ENCODE peak calls at places on chromosomes 2 and 18, in nine cellular contexts. T is A549, I is cardiac fibroblast, S is Panc1, B is MCF 10A, R is ascending aorta, L is astrocyte of the spinal cord, Q is PC-9, G is fibroblast of the aortic adventitia. U is an unnamed sample.

GRCh38 chr18:24027156-24027555 is 12.6 kb downstream of the TTC39C start:
- DNase-seq in R (peak; percentile 70), L (peak; percentile 78), I (peak; percentile 95), T (no peak), B (peak; percentile 95), S (no peak), G (peak; percentile 98), Q (peak; percentile 81), U (peak; percentile 74)

GRCh38 chr2:105180491-105180972 is 61.0 kb upstream of the GPR45 start:
- DNase-seq in R (no peak), I (no peak), T (no peak), G (no peak), Q (no peak), B (no peak), L (no peak), S (no peak), U (no peak)

GRCh38 chr2:237511421-237511820 is 24.4 kb downstream of the MLPH start:
- DNase-seq in T (no peak), Q (no peak), B (no peak), I (no peak), S (no peak), L (peak; percentile 36), G (peak; percentile 62), R (no peak), U (no peak)

GRCh38 chr2:3533836-3534235 is 14.5 kb upstream of the ADI1 start:
- DNase-seq in L (no peak), I (no peak), T (no peak), G (no peak), S (no peak), Q (no peak), B (no peak), R (no peak), U (no peak)

GRCh38 chr18:1663879-1664705 is 759.4 kb downstream of the ADCYAP1 start:
- DNase-seq in R (peak; percentile 65), Q (no peak), T (peak; percentile 0), G (peak; percentile 49), B (peak; percentile 70), S (peak; percentile 7), L (peak; percentile 15), I (peak; percentile 36), U (no peak)

GRCh38 chr2:1051075-1051474 is 100.4 kb downstream of the SNTG2 start:
- DNase-seq in R (no peak), B (no peak), I (peak; percentile 12), L (peak; percentile 8), T (no peak), Q (no peak), G (peak; percentile 3), S (no peak), U (no peak)

GRCh38 chr2:12202702-12203101 is 456.3 kb downstream of the LPIN1 start:
- DNase-seq in L (peak; percentile 31), T (no peak), R (no peak), G (peak; percentile 14), Q (no peak), B (no peak), S (no peak), I (peak; percentile 81), U (peak; percentile 12)

GRCh38 chr2:5560981-5561380 is 131.2 kb upstream of the SOX11 start:
- DNase-seq in Q (no peak), S (no peak), G (no peak), T (no peak), I (peak; percentile 5), B (peak; percentile 78), R (no peak), L (peak; percentile 93), U (no peak)

GRCh38 chr2:213216461-213216860 is 65.0 kb upstream of the IKZF2 start:
- DNase-seq in T (no peak), L (peak; percentile 94), R (no peak), S (no peak), Q (peak; percentile 84), B (peak; percentile 62), G (peak; percentile 73), I (peak; percentile 86), U (peak; percentile 46)

GRCh38 chr2:217837001-217837491 is 165.7 kb downstream of the TNS1 start:
- DNase-seq in R (peak; percentile 91), I (peak; percentile 92), L (peak; percentile 20), G (peak; percentile 92), B (peak; percentile 23), Q (no peak), T (no peak), S (no peak), U (peak; percentile 30)

GRCh38 chr2:110157153-110157793 is 41.7 kb upstream of the MALL start:
- DNase-seq in G (peak; percentile 89), L (peak; percentile 81), T (peak; percentile 42), I (peak; percentile 86), S (peak; percentile 66), Q (peak; percentile 58), B (peak; percentile 80), R (no peak), U (peak; percentile 66)

GRCh38 chr2:215358312-215358845 is 46.5 kb downstream of the ATIC start:
- DNase-seq in G (peak; percentile 56), S (no peak), T (no peak), L (peak; percentile 54), Q (no peak), B (no peak), R (no peak), I (peak; percentile 54), U (no peak)

GRCh38 chr2:42838133-42838532 is 45.8 kb upstream of the HAAO start:
- DNase-seq in T (no peak), L (no peak), S (no peak), R (peak; percentile 49), B (no peak), Q (no peak), I (no peak), G (no peak), U (no peak)

GRCh38 chr2:222452422-222452950 is 28.1 kb downstream of the SGPP2 start:
- DNase-seq in R (no peak), Q (peak; percentile 61), B (peak; percentile 91), L (no peak), S (no peak), T (no peak), G (no peak), I (no peak), U (no peak)

GRCh38 chr18:25262920-25263319 is 89.0 kb downstream of the ZNF521 start:
- DNase-seq in R (no peak), S (no peak), L (peak; percentile 51), Q (no peak), I (no peak), G (peak; percentile 41), B (no peak), T (no peak), U (peak; percentile 89)

GRCh38 chr2:173400760-173401159 is 46.1 kb downstream of the CDCA7 start:
- DNase-seq in I (no peak), G (no peak), B (peak; percentile 47), Q (no peak), R (no peak), L (no peak), S (no peak), T (no peak), U (no peak)
- TF ChIP-seq CTCF in I (peak; percentile 34), G (peak; percentile 28), B (no peak), Q (peak; percentile 22), R (no peak), L (peak; percentile 18), S (peak; percentile 75), T (peak; percentile 26), U (peak; percentile 59)

GRCh38 chr2:165149439-165149838 is 54.4 kb downstream of the SCN3A start:
- DNase-seq in S (no peak), T (no peak), G (no peak), I (no peak), B (no peak), L (no peak), Q (no peak), R (no peak), U (no peak)
- TF ChIP-seq CTCF in S (no peak), T (no peak), G (no peak), I (no peak), B (no peak), L (no peak), Q (no peak), R (no peak), U (no peak)

GRCh38 chr2:123993728-123994323 is 31.3 kb upstream of the CNTNAP5 start:
- DNase-seq in Q (no peak), S (peak; percentile 17), L (peak; percentile 1), G (peak; percentile 4), T (peak; percentile 1), R (no peak), B (peak; percentile 67), I (peak; percentile 56), U (peak; percentile 1)
- TF ChIP-seq CTCF in Q (peak; percentile 77), S (peak; percentile 66), L (peak; percentile 32), G (peak; percentile 22), T (no peak), R (peak; percentile 22), B (peak; percentile 57), I (peak; percentile 64), U (peak; percentile 68)

GRCh38 chr2:239315308-239315707 is 85.5 kb downstream of the HDAC4 start:
- DNase-seq in R (peak; percentile 22), B (no peak), I (no peak), Q (no peak), G (no peak), T (no peak), S (no peak), L (no peak), U (no peak)

GRCh38 chr2:239318790-239319189 is 82.0 kb downstream of the HDAC4 start:
- DNase-seq in I (peak; percentile 46), L (peak; percentile 36), Q (no peak), R (peak; percentile 45), B (no peak), S (no peak), G (no peak), T (no peak), U (no peak)

GRCh38 chr2:239318091-239318725 is 82.6 kb downstream of the HDAC4 start:
- DNase-seq in B (no peak), R (peak; percentile 38), L (no peak), I (peak; percentile 20), G (no peak), Q (no peak), S (no peak), T (no peak), U (no peak)

GRCh38 chr2:239319261-239319661 is 81.6 kb downstream of the HDAC4 start:
- DNase-seq in T (no peak), I (peak; percentile 71), R (peak; percentile 66), S (no peak), Q (no peak), B (no peak), G (peak; percentile 44), L (peak; percentile 75), U (no peak)

GRCh38 chr2:239316562-239317465 is 84.0 kb downstream of the HDAC4 start:
- DNase-seq in T (no peak), S (no peak), I (peak; percentile 80), B (no peak), R (peak; percentile 79), Q (no peak), G (peak; percentile 77), L (peak; percentile 43), U (no peak)
- TF ChIP-seq CTCF in T (no peak), S (no peak), I (no peak), B (no peak), R (no peak), Q (no peak), G (no peak), L (no peak), U (no peak)

GRCh38 chr2:111667542-111668273 is 216.3 kb downstream of the ANAPC1 start:
- DNase-seq in B (peak; percentile 69), I (peak; percentile 92), G (peak; percentile 92), S (peak; percentile 30), R (peak; percentile 69), Q (peak; percentile 80), L (peak; percentile 72), T (no peak), U (peak; percentile 65)
- TF ChIP-seq CTCF in B (peak; percentile 63), I (peak; percentile 61), G (peak; percentile 75), S (peak; percentile 62), R (peak; percentile 62), Q (peak; percentile 72), L (peak; percentile 63), T (peak; percentile 29), U (peak; percentile 73)